ENCODE peak calls at places on chromosomes 13 and 19, in five cellular contexts. T is AG20443, H is iris pigment epithelial cell, V is ovary, U is body of pancreas. X is an unnamed sample.

GRCh38 chr13:46559272-46559805 is 6.4 kb downstream of the LRCH1 start:
- DNase-seq in V (no peak), T (no peak), U (no peak), H (no peak), X (no peak)

GRCh38 chr13:38566526-38566925 is 120.4 kb upstream of the FREM2 start:
- DNase-seq in H (no peak), T (no peak), V (no peak), U (no peak), X (no peak)

GRCh38 chr13:27036236-27036981 is 135.2 kb downstream of the USP12 start:
- DNase-seq in V (no peak), H (no peak), U (no peak), T (peak), X (peak)

GRCh38 chr19:29666634-29667389 is 1.6 kb downstream of the PLEKHF1 start:
- DNase-seq in T (peak), U (peak), V (peak), H (peak), X (peak)

GRCh38 chr19:58518261-58519086 is 1.1 kb downstream of the ZBTB45 start:
- DNase-seq in T (no peak), V (no peak), H (no peak), U (no peak), X (no peak)

GRCh38 chr13:43057653-43058317 is 34.4 kb downstream of the DNAJC15 start:
- DNase-seq in T (no peak), V (no peak), H (peak), U (no peak), X (peak)

GRCh38 chr13:37068962-37069361 is 9.5 kb upstream of the SUPT20H start:
- DNase-seq in V (no peak), T (no peak), U (no peak), H (peak), X (no peak)

GRCh38 chr19:12858041-12858928 is 20.0 kb downstream of the MAST1 start:
- DNase-seq in U (no peak), T (no peak), V (no peak), H (no peak), X (no peak)

GRCh38 chr13:98143157-98143553 is 261 bp downstream of the FARP1 start:
- DNase-seq in V (no peak), H (peak), U (no peak), T (no peak), X (no peak)

GRCh38 chr19:39099341-39099740 is 15.2 kb downstream of the ACP7 start:
- DNase-seq in U (no peak), T (peak), V (no peak), H (no peak), X (no peak)

GRCh38 chr19:17576758-17577532 is 21.5 kb downstream of the COLGALT1 start:
- DNase-seq in U (no peak), V (peak), H (peak), T (peak), X (peak)

GRCh38 chr19:46367434-46367833 is 20.5 kb downstream of the PPP5C start:
- DNase-seq in H (no peak), U (peak), V (no peak), T (no peak), X (no peak)

GRCh38 chr13:31045621-31046081 is 113.2 kb downstream of the TEX26 start:
- DNase-seq in V (peak), H (peak), T (peak), U (no peak), X (peak)

GRCh38 chr13:54989418-54989817 is 1960.8 kb downstream of the OLFM4 start:
- DNase-seq in T (no peak), H (no peak), U (no peak), V (no peak), X (no peak)